ENCODE peak calls at places on chromosomes 1 and 21, in six cellular contexts. T, L, S, D, G and A are unnamed samples.

GRCh38 chr1:92690212-92690906 is 94.5 kb downstream of the EVI5 start:
- DNase-seq in D (no peak), L (no peak), T (no peak), S (no peak), G (no peak), A (no peak)

GRCh38 chr1:82260051-82260450 is 459.3 kb downstream of the ADGRL2 start:
- DNase-seq in L (no peak), G (no peak), D (no peak), S (no peak), T (no peak), A (no peak)

GRCh38 chr1:56187410-56187809 is 392.0 kb downstream of the PLPP3 start:
- DNase-seq in G (no peak), T (no peak), S (no peak), L (no peak), D (no peak), A (no peak)

GRCh38 chr1:51422367-51423097 is 92.2 kb upstream of the TTC39A start:
- DNase-seq in D (no peak), G (no peak), T (no peak), S (no peak), L (no peak), A (no peak)

GRCh38 chr1:230067871-230068814 is 1.1 kb downstream of the GALNT2 start:
- DNase-seq in L (peak), T (no peak), S (peak), G (peak), D (peak), A (no peak)

GRCh38 chr1:244768186-244768585 is 67.3 kb upstream of the COX20 start:
- DNase-seq in L (no peak), D (no peak), T (no peak), S (no peak), G (no peak), A (no peak)

GRCh38 chr1:15850450-15851079 is 3.1 kb downstream of the SPEN start:
- DNase-seq in D (no peak), L (no peak), S (no peak), T (no peak), G (no peak), A (no peak)

GRCh38 chr1:66695121-66695520 is 57.1 kb upstream of the DYNLT5 start:
- DNase-seq in D (no peak), S (no peak), G (no peak), T (no peak), L (no peak), A (no peak)

GRCh38 chr21:36184561-36184960 is 27.9 kb downstream of the DOP1B start:
- DNase-seq in T (no peak), G (no peak), S (no peak), D (no peak), L (no peak), A (no peak)

GRCh38 chr1:155873860-155874259 is 14.5 kb downstream of the SYT11 start:
- DNase-seq in S (peak), D (no peak), G (no peak), L (no peak), T (no peak), A (peak)

GRCh38 chr1:224287714-224288113 is 42.3 kb downstream of the NVL start:
- DNase-seq in L (no peak), S (no peak), T (no peak), D (no peak), G (no peak), A (peak)

GRCh38 chr1:208227366-208227765 is 16.8 kb downstream of the PLXNA2 start:
- DNase-seq in D (no peak), L (no peak), G (no peak), S (no peak), T (no peak), A (no peak)

GRCh38 chr1:107009286-107009685 is 47.2 kb upstream of the PRMT6 start:
- DNase-seq in D (no peak), L (no peak), T (no peak), S (no peak), G (no peak), A (no peak)

GRCh38 chr1:82465024-82465423 is 664.3 kb downstream of the ADGRL2 start:
- DNase-seq in T (no peak), G (no peak), S (no peak), L (no peak), D (no peak), A (no peak)

GRCh38 chr1:159854693-159855192 is 7.7 kb downstream of the VSIG8 start:
- DNase-seq in L (peak), T (peak), G (peak), S (peak), D (peak), A (no peak)